ENCODE peak calls at places on chromosomes 3 and 15, in five cellular contexts. K is lung; A is activated naive CD8-positive, alpha-beta T cell treated with anti-CD3 and anti-CD28 coated beads, Interleukin-2, amount 50 U/mL, for 24 hours; L is lung microvascular endothelial cell; G is RCC 7860. T is an unnamed sample.

GRCh38 chr15:52808441-52808840 is 18.3 kb upstream of the ONECUT1 start:
- DNase-seq in K (no peak), A (no peak), L (no peak), G (no peak), T (no peak)

GRCh38 chr15:96037584-96037983 is 292.9 kb upstream of the NR2F2 start:
- DNase-seq in K (no peak), A (no peak), L (no peak), G (no peak), T (no peak)

GRCh38 chr3:54822206-54822605 is 105.7 kb downstream of the LRTM1 start:
- DNase-seq in K (peak), A (no peak), L (no peak), G (no peak), T (peak)

GRCh38 chr3:27708246-27708645 is 13.9 kb downstream of the EOMES start:
- DNase-seq in K (no peak), A (no peak), L (no peak), G (no peak), T (no peak)

GRCh38 chr15:54064412-54064811 is 86.2 kb downstream of the UNC13C start:
- DNase-seq in K (no peak), A (no peak), L (no peak), G (no peak), T (no peak)

GRCh38 chr15:70869346-70869745 is 15.4 kb upstream of the LARP6 start:
- DNase-seq in K (no peak), A (no peak), L (no peak), G (no peak), T (no peak)

GRCh38 chr3:146222204-146223046 is 28.5 kb downstream of the PLSCR4 start:
- DNase-seq in K (no peak), A (no peak), L (peak), G (peak), T (no peak)

GRCh38 chr15:52020253-52021085 is 1.4 kb downstream of the MAPK6 start:
- DNase-seq in K (no peak), A (no peak), L (peak), G (peak), T (no peak)

GRCh38 chr3:18853269-18853668 is 295.0 kb upstream of the KCNH8 start:
- DNase-seq in K (no peak), A (no peak), L (no peak), G (no peak), T (no peak)

GRCh38 chr3:164476631-164477030 is 601.7 kb downstream of the SI start:
- DNase-seq in K (no peak), A (no peak), L (no peak), G (no peak), T (no peak)

GRCh38 chr3:115626711-115627110 is 3.4 kb downstream of the GAP43 start:
- DNase-seq in K (no peak), A (no peak), L (no peak), G (no peak), T (no peak)

GRCh38 chr3:140910860-140911259 is 30.8 kb upstream of the SLC25A36 start:
- DNase-seq in K (no peak), A (no peak), L (peak), G (no peak), T (no peak)

GRCh38 chr15:87739866-87740265 is 516.7 kb downstream of the NTRK3 start:
- DNase-seq in K (no peak), A (no peak), L (no peak), G (no peak), T (no peak)

GRCh38 chr15:62428851-62429250 is 263.8 kb upstream of the C2CD4B start:
- DNase-seq in K (no peak), A (no peak), L (no peak), G (no peak), T (no peak)

GRCh38 chr15:74327756-74328155 is 39.7 kb downstream of the CYP11A1 start:
- DNase-seq in K (no peak), A (no peak), L (no peak), G (no peak), T (no peak)

GRCh38 chr3:101217458-101217849 is 102.9 kb downstream of the IMPG2 start:
- DNase-seq in K (no peak), A (no peak), L (no peak), G (no peak), T (no peak)

GRCh38 chr3:10157015-10157414 is 7.7 kb upstream of the IRAK2 start:
- DNase-seq in K (no peak), A (no peak), L (no peak), G (no peak), T (no peak)

GRCh38 chr3:173913397-173913796 is 515.9 kb downstream of the NLGN1 start:
- DNase-seq in K (no peak), A (no peak), L (peak), G (no peak), T (no peak)

GRCh38 chr15:39621961-39622360 is 41.1 kb downstream of the THBS1 start:
- DNase-seq in K (no peak), A (no peak), L (no peak), G (no peak), T (no peak)

GRCh38 chr3:45124379-45124778 is 21.8 kb downstream of the CDCP1 start:
- DNase-seq in K (no peak), A (no peak), L (peak), G (peak), T (no peak)

GRCh38 chr3:73529280-73530029 is 95.3 kb downstream of the PDZRN3 start:
- DNase-seq in K (no peak), A (no peak), L (no peak), G (no peak), T (no peak)

GRCh38 chr15:81033508-81033907 is 32.8 kb downstream of the TLNRD1 start:
- DNase-seq in K (no peak), A (no peak), L (no peak), G (no peak), T (no peak)